ENCODE peak calls at places on chromosome 3, in eight cellular contexts. W, K, B, Z, M, T, O and V are unnamed samples.

GRCh38 chr3:198080521-198081384 is 120.7 kb downstream of the LMLN start:
- DNase-seq in W (peak), K (peak), B (peak), Z (peak), M (peak), T (peak), O (peak), V (peak)

GRCh38 chr3:151015762-151016161 is 43.2 kb upstream of the CLRN1 start:
- DNase-seq in W (no peak), K (no peak), B (no peak), Z (no peak), M (no peak), T (peak), O (no peak), V (peak)

GRCh38 chr3:123503200-123503599 is 54.3 kb upstream of the ADCY5 start:
- DNase-seq in W (no peak), K (no peak), B (no peak), Z (no peak), M (no peak), T (no peak), O (no peak), V (no peak)

GRCh38 chr3:11221818-11222217 is 50.4 kb upstream of the ATG7 start:
- DNase-seq in W (no peak), K (no peak), B (no peak), Z (no peak), M (no peak), T (peak), O (no peak), V (no peak)

GRCh38 chr3:28850186-28850585 is 430.7 kb upstream of the RBMS3 start:
- DNase-seq in W (no peak), K (no peak), B (no peak), Z (no peak), M (no peak), T (peak), O (no peak), V (peak)

GRCh38 chr3:138686771-138687221 is 78.2 kb downstream of the FAIM start:
- DNase-seq in W (peak), K (peak), B (peak), Z (no peak), M (no peak), T (peak), O (peak), V (peak)

GRCh38 chr3:30384546-30385072 is 221.8 kb upstream of the TGFBR2 start:
- DNase-seq in W (no peak), K (no peak), B (no peak), Z (no peak), M (no peak), T (no peak), O (no peak), V (no peak)

GRCh38 chr3:184615396-184615795 is 53.8 kb downstream of the EPHB3 start:
- DNase-seq in W (no peak), K (no peak), B (no peak), Z (no peak), M (no peak), T (no peak), O (no peak), V (no peak)

GRCh38 chr3:129473067-129473765 is 33.2 kb downstream of the IFT122 start:
- DNase-seq in W (no peak), K (no peak), B (no peak), Z (no peak), M (no peak), T (no peak), O (no peak), V (no peak)

GRCh38 chr3:45939341-45939771 is 3.9 kb upstream of the CXCR6 start:
- DNase-seq in W (peak), K (no peak), B (no peak), Z (no peak), M (no peak), T (no peak), O (no peak), V (peak)

GRCh38 chr3:56197991-56198390 is 270.3 kb downstream of the ERC2 start:
- DNase-seq in W (no peak), K (no peak), B (no peak), Z (no peak), M (no peak), T (peak), O (no peak), V (no peak)

GRCh38 chr3:42529463-42529862 is 27.0 kb downstream of the VIPR1 start:
- DNase-seq in W (no peak), K (no peak), B (no peak), Z (no peak), M (no peak), T (no peak), O (no peak), V (no peak)

GRCh38 chr3:197183582-197183981 is 114.8 kb downstream of the DLG1 start:
- DNase-seq in W (no peak), K (no peak), B (no peak), Z (no peak), M (no peak), T (no peak), O (peak), V (no peak)

GRCh38 chr3:24521306-24522154 is 26.9 kb upstream of the THRB start:
- DNase-seq in W (peak), K (peak), B (peak), Z (peak), M (no peak), T (no peak), O (no peak), V (peak)

GRCh38 chr3:46934508-46935167 is 41.9 kb downstream of the CCDC12 start:
- DNase-seq in W (peak), K (peak), B (peak), Z (no peak), M (no peak), T (peak), O (no peak), V (peak)

GRCh38 chr3:53150247-53151085 is 10.5 kb upstream of the PRKCD start:
- DNase-seq in W (no peak), K (no peak), B (peak), Z (peak), M (peak), T (peak), O (no peak), V (peak)

GRCh38 chr3:194089357-194090177 is 46.4 kb upstream of the HES1 start:
- DNase-seq in W (peak), K (no peak), B (peak), Z (no peak), M (peak), T (peak), O (no peak), V (peak)

GRCh38 chr3:117743962-117744361 is 1034.4 kb downstream of the TUSC7 start:
- DNase-seq in W (no peak), K (no peak), B (no peak), Z (no peak), M (no peak), T (no peak), O (no peak), V (no peak)

GRCh38 chr3:180684807-180685206 is 5.5 kb upstream of the CCDC39 start:
- DNase-seq in W (no peak), K (no peak), B (no peak), Z (no peak), M (no peak), T (no peak), O (no peak), V (no peak)

GRCh38 chr3:180693656-180694055 is 14.4 kb upstream of the CCDC39 start:
- DNase-seq in W (no peak), K (no peak), B (no peak), Z (no peak), M (no peak), T (no peak), O (no peak), V (no peak)

GRCh38 chr3:180690061-180690460 is 10.8 kb upstream of the CCDC39 start:
- DNase-seq in W (no peak), K (no peak), B (no peak), Z (no peak), M (no peak), T (no peak), O (no peak), V (peak)
- TF ChIP-seq CTCF in W (peak), K (no peak), B (no peak), Z (no peak), M (peak), T (no peak), O (peak), V (no peak)

GRCh38 chr3:165195628-165196576 is at the start of gene SLITRK3:
- DNase-seq in W (peak), K (peak), B (peak), Z (no peak), M (no peak), T (no peak), O (no peak), V (no peak)
- H3K4me3 ChIP-seq in W (peak), K (peak), B (peak), Z (peak), M (no peak), T (peak), O (no peak), V (peak)

DNA sequence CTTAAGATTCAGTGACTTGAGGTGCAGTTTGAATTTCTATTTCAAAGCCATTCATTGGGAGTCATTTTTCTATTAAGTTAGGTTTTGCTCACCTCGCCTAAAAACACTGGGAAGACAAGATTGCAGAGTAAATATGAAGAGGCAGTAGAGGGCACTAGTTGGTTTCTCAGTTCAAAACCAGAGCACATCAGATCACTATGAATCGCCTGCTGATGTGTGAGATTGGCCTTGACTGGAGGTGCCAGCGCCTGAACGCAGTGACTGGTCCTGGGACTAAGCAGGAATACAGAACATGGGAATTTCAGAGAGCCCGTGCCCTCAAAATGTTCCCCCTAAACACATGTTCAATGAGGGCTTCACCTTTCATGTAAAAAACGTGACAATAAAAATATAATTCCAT is 229.0 kb downstream of the ITPR1 start:
- DNase-seq in W (peak), K (peak), B (peak), Z (peak), M (peak), T (peak), O (no peak), V (peak)
- TF ChIP-seq CTCF in W (peak), K (peak), B (peak), Z (peak), M (peak), T (peak), O (peak), V (peak)

GRCh38 chr3:189056612-189057352 is 115.0 kb upstream of the TPRG1 start:
- DNase-seq in W (no peak), K (no peak), B (no peak), Z (no peak), M (no peak), T (no peak), O (no peak), V (no peak)

GRCh38 chr3:189058071-189058470 is 113.7 kb upstream of the TPRG1 start:
- DNase-seq in W (no peak), K (no peak), B (no peak), Z (no peak), M (no peak), T (no peak), O (no peak), V (no peak)

GRCh38 chr3:189057369-189057768 is 114.4 kb upstream of the TPRG1 start:
- DNase-seq in W (no peak), K (no peak), B (no peak), Z (no peak), M (no peak), T (no peak), O (no peak), V (no peak)

GRCh38 chr3:189049458-189050231 is 122.1 kb upstream of the TPRG1 start:
- DNase-seq in W (no peak), K (no peak), B (no peak), Z (no peak), M (no peak), T (no peak), O (peak), V (no peak)

GRCh38 chr3:189053327-189053726 is 118.4 kb upstream of the TPRG1 start:
- DNase-seq in W (no peak), K (no peak), B (no peak), Z (no peak), M (no peak), T (no peak), O (no peak), V (no peak)
- H3K4me3 ChIP-seq in W (no peak), K (no peak), B (no peak), Z (no peak), M (no peak), T (no peak), O (no peak), V (no peak)

DNA sequence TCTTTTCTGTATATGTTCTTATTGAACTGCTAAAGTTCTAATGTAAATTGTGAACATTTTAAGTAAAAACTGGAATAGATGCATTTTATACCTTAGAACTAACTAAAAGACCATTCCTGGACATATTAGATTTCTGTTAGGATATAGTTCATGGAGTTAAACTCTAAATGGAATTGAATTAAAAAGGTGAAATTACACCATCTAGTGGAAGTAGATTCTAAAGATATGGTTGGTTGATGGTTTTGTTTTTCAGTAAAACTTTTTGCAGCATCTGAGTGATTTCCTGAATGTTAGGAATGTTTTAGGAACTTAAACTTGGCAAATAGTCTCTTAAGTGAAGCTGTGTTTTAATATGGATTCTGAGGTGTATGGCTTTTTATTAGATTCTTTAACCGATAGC is 96.8 kb downstream of the SLMAP start:
- DNase-seq in W (peak), K (no peak), B (peak), Z (no peak), M (no peak), T (peak), O (peak), V (peak)
- TF ChIP-seq CTCF in W (peak), K (peak), B (no peak), Z (no peak), M (peak), T (peak), O (peak), V (peak)

DNA sequence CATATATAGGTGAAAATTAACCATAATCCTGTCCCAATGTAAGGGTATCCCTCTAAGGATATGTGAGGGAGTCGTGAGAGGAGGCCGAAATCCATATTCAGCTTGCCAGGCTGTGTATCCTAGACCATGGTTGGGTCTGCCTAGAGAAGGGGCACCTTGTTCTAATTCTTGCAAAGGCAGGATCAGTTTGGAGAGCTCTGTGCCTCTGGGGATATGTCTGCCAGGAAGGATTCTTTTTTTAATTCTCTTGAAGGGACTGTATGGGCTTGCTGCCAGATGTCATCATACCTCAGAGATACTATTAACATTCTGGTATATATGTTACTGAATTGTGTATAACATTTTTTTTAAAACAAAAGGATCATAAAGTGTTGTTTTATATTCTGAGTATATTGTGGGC is 2.4 kb downstream of the ATP1B3 start:
- DNase-seq in W (peak), K (no peak), B (peak), Z (peak), M (no peak), T (peak), O (no peak), V (peak)
- H3K4me3 ChIP-seq in W (peak), K (peak), B (peak), Z (peak), M (no peak), T (peak), O (peak), V (peak)

GRCh38 chr3:15470261-15470660 is 42.9 kb downstream of the EAF1 start:
- DNase-seq in W (no peak), K (no peak), B (no peak), Z (no peak), M (no peak), T (no peak), O (peak), V (no peak)
- TF ChIP-seq CTCF in W (no peak), K (no peak), B (no peak), Z (no peak), M (no peak), T (no peak), O (peak), V (no peak)